ENCODE peak calls at places on chromosomes 16 and 17, in eight cellular contexts. V is NB4, Q is iPS DF 6.9, L is dermis blood vessel endothelial cell, O is AG04450, D is LoVo, T is osteocyte, A is GM23248. X is an unnamed sample.

GRCh38 chr17:29151567-29151966 is 28.6 kb downstream of the MYO18A start:
- DNase-seq in V (no peak), Q (no peak), L (no peak), O (no peak), D (peak), T (no peak), A (peak), X (no peak)

GRCh38 chr17:50475362-50475761 is 3.3 kb upstream of the RSAD1 start:
- DNase-seq in V (no peak), Q (no peak), L (no peak), O (no peak), D (no peak), T (no peak), A (no peak), X (no peak)

GRCh38 chr17:45260204-45260783 is 1.6 kb downstream of the SPATA32 start:
- DNase-seq in V (no peak), Q (no peak), L (no peak), O (no peak), D (no peak), T (no peak), A (peak), X (no peak)

GRCh38 chr16:29028457-29029167 is 43.8 kb downstream of the LAT start:
- DNase-seq in V (no peak), Q (no peak), L (no peak), O (no peak), D (no peak), T (no peak), A (no peak), X (no peak)

GRCh38 chr16:10616744-10617640 is 36.6 kb upstream of the EMP2 start:
- DNase-seq in V (peak), Q (no peak), L (no peak), O (no peak), D (no peak), T (no peak), A (peak), X (no peak)

GRCh38 chr17:60671482-60671881 is 6.2 kb upstream of the BCAS3 start:
- DNase-seq in V (no peak), Q (no peak), L (no peak), O (no peak), D (no peak), T (no peak), A (peak), X (no peak)

GRCh38 chr16:15949210-15950166 is at the start of gene ABCC1:
- DNase-seq in V (peak), Q (no peak), L (peak), O (no peak), D (peak), T (no peak), A (peak), X (peak)

GRCh38 chr16:87806608-87807546 is 41.1 kb upstream of the KLHDC4 start:
- DNase-seq in V (peak), Q (no peak), L (peak), O (peak), D (peak), T (peak), A (peak), X (peak)

GRCh38 chr16:73616186-73616585 is 568.3 kb upstream of the ZFHX3 start:
- DNase-seq in V (peak), Q (peak), L (no peak), O (no peak), D (no peak), T (no peak), A (no peak), X (no peak)

GRCh38 chr17:34314279-34314678 is 5.0 kb upstream of the CCL8 start:
- DNase-seq in V (peak), Q (no peak), L (peak), O (no peak), D (no peak), T (no peak), A (peak), X (peak)

GRCh38 chr17:64984776-64985521 is 65.7 kb upstream of the LRRC37A3 start:
- DNase-seq in V (peak), Q (no peak), L (peak), O (no peak), D (no peak), T (peak), A (peak), X (no peak)

GRCh38 chr17:50218071-50218759 is 16.8 kb upstream of the COL1A1 start:
- DNase-seq in V (no peak), Q (no peak), L (no peak), O (no peak), D (no peak), T (no peak), A (peak), X (no peak)

GRCh38 chr16:4505356-4506153 is 29.4 kb downstream of the HMOX2 start:
- DNase-seq in V (peak), Q (no peak), L (no peak), O (no peak), D (no peak), T (no peak), A (no peak), X (no peak)